ENCODE peak calls at places on chromosomes 2 and 18, in eight cellular contexts. A is B cell; P is naive thymus-derived CD8-positive, alpha-beta T cell; Z is fibroblast of lung; T is esophagus muscularis mucosa; R is tibial nerve; U is GM03348; X is body of pancreas. F is an unnamed sample.

GRCh38 chr2:96091711-96092579 is 24.4 kb downstream of the ADRA2B start:
- DNase-seq in A (no peak), P (no peak), Z (no peak), T (peak), R (no peak), U (no peak), X (peak), F (peak)

GRCh38 chr2:172046080-172046678 is 39.1 kb upstream of the DLX1 start:
- DNase-seq in A (no peak), P (no peak), Z (peak), T (no peak), R (no peak), U (no peak), X (no peak), F (no peak)

GRCh38 chr2:215878476-215879063 is 134.8 kb downstream of the MREG start:
- DNase-seq in A (no peak), P (no peak), Z (peak), T (no peak), R (no peak), U (peak), X (no peak), F (no peak)

GRCh38 chr2:3326871-3327270 is 50.7 kb downstream of the EIPR1 start:
- DNase-seq in A (no peak), P (no peak), Z (no peak), T (no peak), R (no peak), U (no peak), X (no peak), F (no peak)

GRCh38 chr2:767440-767839 is 90.2 kb upstream of the TMEM18 start:
- DNase-seq in A (no peak), P (peak), Z (no peak), T (no peak), R (no peak), U (no peak), X (no peak), F (no peak)

GRCh38 chr2:222280795-222281194 is 18.0 kb downstream of the PAX3 start:
- DNase-seq in A (no peak), P (no peak), Z (peak), T (no peak), R (no peak), U (no peak), X (no peak), F (no peak)

GRCh38 chr2:43407826-43408783 is 181.7 kb upstream of the ZFP36L2 start:
- DNase-seq in A (no peak), P (no peak), Z (peak), T (no peak), R (no peak), U (no peak), X (no peak), F (no peak)

GRCh38 chr2:211390506-211390905 is 834.1 kb downstream of the CPS1 start:
- DNase-seq in A (no peak), P (no peak), Z (no peak), T (no peak), R (no peak), U (no peak), X (no peak), F (no peak)

GRCh38 chr2:19439081-19439480 is 80.7 kb upstream of the OSR1 start:
- DNase-seq in A (no peak), P (no peak), Z (no peak), T (no peak), R (no peak), U (no peak), X (no peak), F (no peak)

GRCh38 chr2:94923196-94923595 is 52.0 kb downstream of the TEKT4 start:
- DNase-seq in A (no peak), P (no peak), Z (peak), T (no peak), R (no peak), U (peak), X (no peak), F (no peak)

GRCh38 chr2:142682528-142682927 is 194.9 kb upstream of the KYNU start:
- DNase-seq in A (no peak), P (no peak), Z (peak), T (no peak), R (no peak), U (no peak), X (no peak), F (no peak)

GRCh38 chr2:20667151-20667530 is 197 bp downstream of the GDF7 start:
- DNase-seq in A (no peak), P (no peak), Z (no peak), T (no peak), R (no peak), U (peak), X (no peak), F (no peak)

GRCh38 chr2:232013701-232014353 is 52.3 kb downstream of the DIS3L2 start:
- DNase-seq in A (no peak), P (no peak), Z (peak), T (no peak), R (no peak), U (peak), X (no peak), F (no peak)

GRCh38 chr2:70141754-70142589 is 48.8 kb downstream of the C2orf42 start:
- DNase-seq in A (no peak), P (no peak), Z (peak), T (no peak), R (peak), U (peak), X (peak), F (peak)

GRCh38 chr2:143530753-143531152 is 401.5 kb downstream of the ARHGAP15 start:
- DNase-seq in A (no peak), P (no peak), Z (no peak), T (no peak), R (no peak), U (no peak), X (no peak), F (no peak)

GRCh38 chr18:75502286-75502685 is 74.8 kb upstream of the SMIM21 start:
- DNase-seq in A (no peak), P (no peak), Z (peak), T (no peak), R (no peak), U (no peak), X (no peak), F (no peak)

GRCh38 chr2:6986894-6987487 is 69.8 kb downstream of the RNF144A start:
- DNase-seq in A (no peak), P (no peak), Z (peak), T (no peak), R (no peak), U (no peak), X (no peak), F (no peak)

GRCh38 chr2:26847663-26848335 is at the start of gene DPYSL5:
- DNase-seq in A (no peak), P (no peak), Z (no peak), T (peak), R (no peak), U (no peak), X (no peak), F (no peak)

GRCh38 chr2:16652296-16653082 is 13.1 kb downstream of the CYRIA start:
- DNase-seq in A (no peak), P (no peak), Z (peak), T (no peak), R (no peak), U (peak), X (no peak), F (peak)

GRCh38 chr2:125160947-125161346 is 1135.9 kb downstream of the CNTNAP5 start:
- DNase-seq in A (no peak), P (no peak), Z (no peak), T (no peak), R (no peak), U (no peak), X (no peak), F (no peak)

GRCh38 chr2:106642679-106643078 is 155.5 kb downstream of the CD8B2 start:
- DNase-seq in A (no peak), P (no peak), Z (no peak), T (no peak), R (no peak), U (no peak), X (no peak), F (no peak)